ENCODE peak calls at places on chromosomes 13 and 19, in nine cellular contexts. One of them, this sample, is unnamed. For H3K27me3, the result is how much of the 10 kb centered on the place peaks cover.

GRCh38 chr19:41811981-41812380 is 15.6 kb downstream of the CEACAM3 start:
- DNase-seq in tibial artery: no peak
- DNase-seq in colonic mucosa: no peak
- DNase-seq in GM23338: no peak
- DNase-seq in aorta: peak
- DNase-seq in transverse colon: no peak
- DNase-seq in brain microvascular endothelial cell: no peak
- DNase-seq in ascending aorta: no peak
- DNase-seq in Caco-2: no peak
- DNase-seq in this sample: no peak

GRCh38 chr19:440391-441212 is 20.2 kb downstream of the SHC2 start:
- DNase-seq in aorta: no peak
- DNase-seq in colonic mucosa: no peak
- DNase-seq in transverse colon: no peak
- DNase-seq in brain microvascular endothelial cell: no peak
- DNase-seq in ascending aorta: no peak
- DNase-seq in Caco-2: no peak
- DNase-seq in tibial artery: no peak
- DNase-seq in GM23338: no peak
- DNase-seq in this sample: no peak

GRCh38 chr13:74036373-74036772 is 97.8 kb downstream of the KLF12 start:
- DNase-seq in transverse colon: no peak
- DNase-seq in GM23338: peak
- DNase-seq in brain microvascular endothelial cell: no peak
- DNase-seq in aorta: no peak
- DNase-seq in ascending aorta: no peak
- DNase-seq in colonic mucosa: no peak
- DNase-seq in tibial artery: no peak
- DNase-seq in Caco-2: peak
- DNase-seq in this sample: no peak

GRCh38 chr13:102128216-102128800 is 273.5 kb downstream of the FGF14 start:
- DNase-seq in tibial artery: no peak
- DNase-seq in Caco-2: no peak
- DNase-seq in transverse colon: no peak
- DNase-seq in aorta: no peak
- DNase-seq in colonic mucosa: no peak
- DNase-seq in ascending aorta: no peak
- DNase-seq in brain microvascular endothelial cell: no peak
- DNase-seq in GM23338: no peak
- DNase-seq in this sample: no peak

GRCh38 chr19:571127-571974 is 1.0 kb upstream of the BSG start:
- DNase-seq in colonic mucosa: peak
- DNase-seq in aorta: peak
- DNase-seq in GM23338: peak
- DNase-seq in ascending aorta: no peak
- DNase-seq in Caco-2: peak
- DNase-seq in transverse colon: peak
- DNase-seq in tibial artery: no peak
- DNase-seq in brain microvascular endothelial cell: no peak
- DNase-seq in this sample: no peak

GRCh38 chr13:33322474-33322827 is 36.9 kb upstream of the STARD13 start:
- DNase-seq in GM23338: no peak
- DNase-seq in transverse colon: peak
- DNase-seq in Caco-2: no peak
- DNase-seq in tibial artery: peak
- DNase-seq in ascending aorta: peak
- DNase-seq in aorta: peak
- DNase-seq in colonic mucosa: no peak
- DNase-seq in brain microvascular endothelial cell: peak
- DNase-seq in this sample: peak

GRCh38 chr13:100543872-100544602 is 44.6 kb downstream of the GGACT start:
- DNase-seq in GM23338: no peak
- DNase-seq in transverse colon: no peak
- DNase-seq in colonic mucosa: no peak
- DNase-seq in Caco-2: no peak
- DNase-seq in tibial artery: no peak
- DNase-seq in ascending aorta: peak
- DNase-seq in brain microvascular endothelial cell: peak
- DNase-seq in aorta: peak
- DNase-seq in this sample: no peak

GRCh38 chr19:42683917-42684513 is 56.3 kb downstream of the PSG3 start:
- DNase-seq in ascending aorta: no peak
- DNase-seq in Caco-2: no peak
- DNase-seq in aorta: no peak
- DNase-seq in tibial artery: no peak
- DNase-seq in transverse colon: no peak
- DNase-seq in GM23338: peak
- DNase-seq in colonic mucosa: no peak
- DNase-seq in brain microvascular endothelial cell: peak
- DNase-seq in this sample: no peak

GRCh38 chr19:53600217-53600616 is 31.6 kb upstream of the DPRX start:
- DNase-seq in brain microvascular endothelial cell: no peak
- DNase-seq in transverse colon: no peak
- DNase-seq in aorta: no peak
- DNase-seq in tibial artery: no peak
- DNase-seq in colonic mucosa: no peak
- DNase-seq in Caco-2: no peak
- DNase-seq in ascending aorta: no peak
- DNase-seq in GM23338: no peak
- DNase-seq in this sample: no peak

GRCh38 chr13:110590577-110590976 is 24.8 kb upstream of the NAXD start:
- DNase-seq in brain microvascular endothelial cell: no peak
- DNase-seq in tibial artery: no peak
- DNase-seq in ascending aorta: no peak
- DNase-seq in Caco-2: no peak
- DNase-seq in GM23338: no peak
- DNase-seq in transverse colon: no peak
- DNase-seq in aorta: no peak
- DNase-seq in colonic mucosa: no peak
- DNase-seq in this sample: no peak

GRCh38 chr19:28018499-28018898 is 1194.5 kb downstream of the UQCRFS1 start:
- DNase-seq in colonic mucosa: no peak
- DNase-seq in aorta: no peak
- DNase-seq in Caco-2: no peak
- DNase-seq in tibial artery: no peak
- DNase-seq in brain microvascular endothelial cell: no peak
- DNase-seq in transverse colon: no peak
- DNase-seq in ascending aorta: no peak
- DNase-seq in GM23338: no peak
- DNase-seq in this sample: no peak

GRCh38 chr19:31451686-31452325 is 102.6 kb upstream of the TSHZ3 start:
- DNase-seq in ascending aorta: no peak
- DNase-seq in brain microvascular endothelial cell: no peak
- DNase-seq in transverse colon: no peak
- DNase-seq in colonic mucosa: no peak
- DNase-seq in GM23338: no peak
- DNase-seq in aorta: no peak
- DNase-seq in tibial artery: no peak
- DNase-seq in Caco-2: no peak
- DNase-seq in this sample: no peak

GRCh38 chr19:29845576-29846176 is 33.9 kb downstream of the CCNE1 start:
- DNase-seq in GM23338: peak
- DNase-seq in aorta: peak
- DNase-seq in ascending aorta: no peak
- DNase-seq in brain microvascular endothelial cell: peak
- DNase-seq in colonic mucosa: peak
- DNase-seq in transverse colon: peak
- DNase-seq in Caco-2: peak
- DNase-seq in tibial artery: no peak
- DNase-seq in this sample: no peak

GRCh38 chr19:28319208-28319607 is 893.7 kb downstream of the UQCRFS1 start:
- DNase-seq in Caco-2: no peak
- DNase-seq in colonic mucosa: no peak
- DNase-seq in ascending aorta: no peak
- DNase-seq in aorta: no peak
- DNase-seq in GM23338: no peak
- DNase-seq in brain microvascular endothelial cell: no peak
- DNase-seq in tibial artery: no peak
- DNase-seq in transverse colon: no peak
- DNase-seq in this sample: no peak

GRCh38 chr19:58529405-58529804 is 9.8 kb upstream of the ZBTB45 start:
- DNase-seq in aorta: no peak
- DNase-seq in transverse colon: no peak
- DNase-seq in GM23338: no peak
- DNase-seq in Caco-2: no peak
- DNase-seq in colonic mucosa: no peak
- DNase-seq in brain microvascular endothelial cell: no peak
- DNase-seq in ascending aorta: no peak
- DNase-seq in tibial artery: no peak
- DNase-seq in this sample: no peak

DNA sequence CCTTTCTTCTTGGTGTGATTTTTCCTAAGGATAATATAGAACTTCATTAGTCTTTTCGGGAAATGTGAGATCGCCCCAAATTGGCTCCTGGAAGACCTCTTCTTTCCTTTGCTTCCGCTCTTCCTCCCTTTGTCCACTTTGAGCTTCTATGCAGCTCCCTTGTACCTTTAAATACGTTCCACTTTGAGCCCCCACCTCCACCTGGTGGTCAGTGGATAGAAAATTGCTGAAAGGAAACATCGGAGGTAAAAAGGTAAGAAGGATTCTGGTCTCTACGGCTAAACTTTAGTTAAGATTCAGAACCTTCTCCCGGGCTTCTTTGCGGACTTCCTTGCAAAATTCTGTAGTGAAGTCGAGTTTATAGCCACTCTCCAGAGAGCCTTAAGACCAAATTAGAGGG is 55.0 kb upstream of the TM9SF2 start:
- DNase-seq in tibial artery: no peak
- DNase-seq in brain microvascular endothelial cell: no peak
- DNase-seq in Caco-2: no peak
- DNase-seq in colonic mucosa: no peak
- DNase-seq in GM23338: peak
- DNase-seq in transverse colon: no peak
- DNase-seq in ascending aorta: no peak
- DNase-seq in aorta: no peak
- DNase-seq in this sample: no peak
- H3K27me3 ChIP-seq in tibial artery: under half
- H3K27me3 ChIP-seq in brain microvascular endothelial cell: under half
- H3K27me3 ChIP-seq in Caco-2: under half
- H3K27me3 ChIP-seq in colonic mucosa: under half
- H3K27me3 ChIP-seq in GM23338: under half
- H3K27me3 ChIP-seq in transverse colon: under half
- H3K27me3 ChIP-seq in ascending aorta: under half
- H3K27me3 ChIP-seq in aorta: under half
- H3K27me3 ChIP-seq in this sample: under half

DNA sequence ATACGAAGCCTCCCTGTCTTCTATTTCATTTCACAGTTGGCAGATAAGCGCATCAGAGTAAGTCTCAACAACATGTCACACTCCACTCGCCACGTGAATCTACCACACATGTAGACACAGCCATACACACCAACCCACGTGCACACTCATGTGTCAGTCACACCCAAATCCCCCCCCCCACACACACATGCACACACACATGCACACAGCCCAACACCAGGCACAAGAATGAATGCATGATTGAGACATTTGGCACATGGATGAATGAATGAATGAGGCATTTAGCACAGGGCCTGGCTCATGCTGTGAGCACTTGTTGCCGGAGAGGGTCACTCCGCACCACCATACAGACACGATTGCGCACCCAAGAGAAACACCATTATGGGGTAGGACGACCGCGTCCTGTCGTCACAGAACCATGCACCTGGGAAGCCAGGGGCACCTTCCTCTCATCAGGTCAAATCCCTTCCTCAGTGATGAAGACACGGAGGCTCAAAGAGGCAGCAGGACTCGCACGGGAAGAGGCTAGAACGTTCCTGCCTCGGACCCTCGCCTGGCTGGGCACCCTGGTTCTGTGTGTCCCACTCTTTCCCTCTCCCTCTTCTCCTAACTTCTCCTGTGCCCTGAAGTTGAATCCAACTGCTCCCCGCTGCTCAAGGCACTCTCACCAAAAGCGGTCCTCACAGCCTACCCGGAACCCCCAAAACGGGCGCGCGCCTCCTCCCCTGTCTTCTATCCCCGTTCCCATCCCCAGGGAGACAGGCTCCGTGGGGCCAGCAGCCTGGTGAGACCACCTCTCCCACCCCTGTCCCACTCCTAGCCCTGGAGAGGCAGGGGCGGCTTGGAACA is 1.4 kb downstream of the MEIS3 start:
- DNase-seq in brain microvascular endothelial cell: no peak
- DNase-seq in transverse colon: no peak
- DNase-seq in Caco-2: no peak
- DNase-seq in GM23338: peak
- DNase-seq in aorta: no peak
- DNase-seq in tibial artery: no peak
- DNase-seq in colonic mucosa: no peak
- DNase-seq in ascending aorta: no peak
- DNase-seq in this sample: no peak
- H3K27me3 ChIP-seq in brain microvascular endothelial cell: half or more
- H3K27me3 ChIP-seq in transverse colon: half or more
- H3K27me3 ChIP-seq in Caco-2: under half
- H3K27me3 ChIP-seq in GM23338: half or more
- H3K27me3 ChIP-seq in aorta: under half
- H3K27me3 ChIP-seq in tibial artery: under half
- H3K27me3 ChIP-seq in colonic mucosa: under half
- H3K27me3 ChIP-seq in ascending aorta: under half
- H3K27me3 ChIP-seq in this sample: half or more

GRCh38 chr19:1768918-1769644 is 15.8 kb downstream of the ONECUT3 start:
- DNase-seq in aorta: no peak
- DNase-seq in Caco-2: no peak
- DNase-seq in tibial artery: no peak
- DNase-seq in colonic mucosa: no peak
- DNase-seq in brain microvascular endothelial cell: no peak
- DNase-seq in ascending aorta: no peak
- DNase-seq in transverse colon: no peak
- DNase-seq in GM23338: no peak
- DNase-seq in this sample: no peak
- H3K27me3 ChIP-seq in aorta: under half
- H3K27me3 ChIP-seq in Caco-2: under half
- H3K27me3 ChIP-seq in tibial artery: under half
- H3K27me3 ChIP-seq in colonic mucosa: under half
- H3K27me3 ChIP-seq in brain microvascular endothelial cell: under half
- H3K27me3 ChIP-seq in ascending aorta: under half
- H3K27me3 ChIP-seq in transverse colon: half or more
- H3K27me3 ChIP-seq in GM23338: half or more
- H3K27me3 ChIP-seq in this sample: half or more

DNA sequence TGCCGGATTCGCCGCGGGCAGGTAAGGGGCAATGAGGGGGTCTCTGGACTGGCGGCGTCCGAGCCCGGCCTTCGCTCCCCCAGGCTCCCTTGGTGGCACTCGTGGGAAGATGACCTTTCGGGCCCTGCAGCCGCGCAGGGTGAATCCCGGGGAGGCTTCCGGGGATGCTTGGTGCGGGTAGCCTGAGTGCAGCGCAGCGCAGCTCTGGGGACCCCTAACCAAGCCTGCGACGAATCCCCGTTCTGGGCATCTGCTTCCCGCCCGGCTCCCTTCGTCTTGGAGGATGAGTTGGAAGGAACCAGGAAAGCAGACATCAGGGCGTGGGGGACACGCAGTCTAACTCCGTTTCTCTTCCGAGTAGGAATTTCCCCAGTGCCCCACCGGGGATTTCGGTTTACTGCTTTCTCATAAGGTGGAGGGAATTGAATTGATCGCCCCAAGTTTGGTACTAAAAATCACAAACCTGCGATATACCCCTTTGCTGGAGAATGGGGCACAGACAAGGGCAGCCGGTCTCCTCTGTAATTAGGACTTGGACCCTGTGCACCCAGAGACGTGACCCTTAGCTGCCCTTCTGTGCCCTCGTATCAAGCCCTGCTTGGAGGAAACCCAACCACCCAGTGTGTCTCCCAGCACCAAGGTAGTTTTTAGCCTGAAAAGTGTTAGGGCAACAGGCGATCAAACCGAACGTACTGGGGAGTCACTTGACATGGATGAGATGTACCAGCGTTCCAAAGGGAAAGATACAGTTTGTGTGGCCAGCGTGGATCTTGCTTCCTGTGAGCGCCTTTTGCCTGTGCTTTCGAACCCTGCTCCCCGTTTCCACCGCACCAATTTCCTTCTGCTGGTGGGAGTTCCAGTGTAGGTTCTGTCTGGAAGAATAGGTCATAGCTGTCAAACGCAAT is 1.0 kb downstream of the GPC5 start:
- DNase-seq in colonic mucosa: no peak
- DNase-seq in brain microvascular endothelial cell: no peak
- DNase-seq in ascending aorta: no peak
- DNase-seq in aorta: peak
- DNase-seq in Caco-2: no peak
- DNase-seq in tibial artery: no peak
- DNase-seq in transverse colon: no peak
- DNase-seq in GM23338: peak
- DNase-seq in this sample: no peak
- H3K27me3 ChIP-seq in colonic mucosa: under half
- H3K27me3 ChIP-seq in brain microvascular endothelial cell: under half
- H3K27me3 ChIP-seq in ascending aorta: under half
- H3K27me3 ChIP-seq in aorta: under half
- H3K27me3 ChIP-seq in Caco-2: under half
- H3K27me3 ChIP-seq in tibial artery: under half
- H3K27me3 ChIP-seq in transverse colon: half or more
- H3K27me3 ChIP-seq in GM23338: half or more
- H3K27me3 ChIP-seq in this sample: half or more